ENCODE peak calls at places on chromosomes 2 and 18, in nine cellular contexts. Z, V, X, P, U, H, F, O and Y are unnamed samples.
A peak's percentile ranks its signal among the peaks of the same experiment; 100 is the strongest.

GRCh38 chr2:231946241-231946814 is 15.2 kb upstream of the DIS3L2 start:
- DNase-seq in Z (no peak), V (no peak), X (no peak), P (no peak), U (no peak), H (no peak), F (no peak), O (no peak), Y (no peak)

GRCh38 chr18:11976882-11977281 is 4.4 kb upstream of the IMPA2 start:
- DNase-seq in Z (peak; percentile 39), V (no peak), X (no peak), P (no peak), U (peak; percentile 45), H (no peak), F (peak; percentile 39), O (no peak), Y (no peak)

GRCh38 chr18:74197705-74198341 is 49.5 kb downstream of the TIMM21 start:
- DNase-seq in Z (no peak), V (no peak), X (no peak), P (peak; percentile 49), U (no peak), H (no peak), F (no peak), O (no peak), Y (no peak)

GRCh38 chr2:26608557-26608956 is 32.6 kb downstream of the CIB4 start:
- DNase-seq in Z (no peak), V (no peak), X (no peak), P (no peak), U (no peak), H (peak; percentile 58), F (no peak), O (no peak), Y (no peak)

GRCh38 chr2:47041065-47041464 is 114.0 kb downstream of the STPG4 start:
- DNase-seq in Z (no peak), V (peak; percentile 42), X (no peak), P (no peak), U (no peak), H (no peak), F (no peak), O (no peak), Y (no peak)

GRCh38 chr2:57407742-57408343 is 638.8 kb upstream of the VRK2 start:
- DNase-seq in Z (no peak), V (no peak), X (no peak), P (no peak), U (no peak), H (no peak), F (no peak), O (no peak), Y (no peak)

GRCh38 chr2:33336036-33336625 is 140.3 kb upstream of the RASGRP3 start:
- DNase-seq in Z (no peak), V (no peak), X (no peak), P (no peak), U (no peak), H (no peak), F (no peak), O (no peak), Y (no peak)

GRCh38 chr2:61720911-61721310 is 132.9 kb downstream of the FAM161A start:
- DNase-seq in Z (no peak), V (no peak), X (no peak), P (no peak), U (no peak), H (no peak), F (peak; percentile 69), O (no peak), Y (no peak)

GRCh38 chr2:1632006-1632348 is 112.3 kb downstream of the PXDN start:
- DNase-seq in Z (peak; percentile 88), V (no peak), X (no peak), P (no peak), U (no peak), H (no peak), F (peak; percentile 81), O (no peak), Y (no peak)

GRCh38 chr2:186518945-186519344 is 32.9 kb downstream of the ZC3H15 start:
- DNase-seq in Z (peak; percentile 90), V (no peak), X (no peak), P (no peak), U (peak; percentile 51), H (no peak), F (peak; percentile 81), O (no peak), Y (no peak)

GRCh38 chr2:137185378-137186078 is 420.2 kb downstream of the THSD7B start:
- DNase-seq in Z (peak; percentile 61), V (no peak), X (no peak), P (no peak), U (no peak), H (no peak), F (peak; percentile 39), O (no peak), Y (no peak)

GRCh38 chr18:23903971-23904370 is 110.6 kb upstream of the TTC39C start:
- DNase-seq in Z (no peak), V (no peak), X (no peak), P (no peak), U (no peak), H (no peak), F (no peak), O (no peak), Y (no peak)

GRCh38 chr2:62495777-62496176 is 10.2 kb downstream of the TMEM17 start:
- DNase-seq in Z (no peak), V (no peak), X (no peak), P (no peak), U (no peak), H (no peak), F (no peak), O (no peak), Y (peak; percentile 35)

GRCh38 chr18:46950064-46950656 is 32.8 kb downstream of the KATNAL2 start:
- DNase-seq in Z (no peak), V (peak; percentile 32), X (peak; percentile 60), P (no peak), U (peak; percentile 9), H (no peak), F (peak; percentile 36), O (no peak), Y (no peak)

GRCh38 chr18:39841133-39842041 is 2113.6 kb upstream of the PIK3C3 start:
- DNase-seq in Z (peak; percentile 67), V (peak; percentile 64), X (no peak), P (peak; percentile 74), U (peak; percentile 62), H (peak; percentile 74), F (peak; percentile 39), O (no peak), Y (peak; percentile 82)

GRCh38 chr2:8408560-8409460 is 273.0 kb upstream of the ID2 start:
- DNase-seq in Z (no peak), V (no peak), X (peak; percentile 71), P (no peak), U (no peak), H (no peak), F (no peak), O (no peak), Y (peak; percentile 35)

GRCh38 chr18:45993441-45993840 is 26.3 kb upstream of the EPG5 start:
- DNase-seq in Z (peak; percentile 89), V (no peak), X (no peak), P (peak; percentile 23), U (no peak), H (no peak), F (peak; percentile 59), O (no peak), Y (no peak)

DNA sequence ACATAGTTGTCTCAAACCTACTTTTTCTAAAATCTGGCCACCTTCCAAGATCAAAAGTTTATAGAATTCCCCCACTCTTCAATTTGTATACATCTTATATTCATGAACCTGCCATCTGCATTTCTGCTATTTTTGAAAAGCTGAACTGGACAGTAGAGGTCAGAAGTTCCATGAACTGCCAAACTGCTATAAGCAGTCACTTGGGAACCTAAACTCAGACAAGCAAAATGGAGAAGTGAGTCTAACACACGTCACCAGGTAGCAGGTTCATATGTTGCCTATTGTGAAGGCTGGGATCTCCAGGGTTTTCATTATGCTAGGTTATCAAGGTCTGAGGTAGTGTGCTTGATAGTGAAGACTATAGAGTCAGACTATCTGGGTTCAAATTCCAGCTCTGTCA is 2.0 kb upstream of the MYO1B start:
- DNase-seq in Z (no peak), V (no peak), X (no peak), P (no peak), U (no peak), H (no peak), F (no peak), O (no peak), Y (no peak)
- TF ChIP-seq CTCF in Z (no peak), V (no peak), X (no peak), P (no peak), U (no peak), H (no peak), F (no peak), O (no peak), Y (no peak)

GRCh38 chr2:64941143-64941542 is 48.1 kb upstream of the SLC1A4 start:
- DNase-seq in Z (no peak), V (no peak), X (no peak), P (no peak), U (no peak), H (no peak), F (no peak), O (no peak), Y (no peak)
- TF ChIP-seq CTCF in Z (no peak), V (no peak), X (no peak), P (no peak), U (no peak), H (no peak), F (no peak), O (no peak), Y (no peak)

DNA sequence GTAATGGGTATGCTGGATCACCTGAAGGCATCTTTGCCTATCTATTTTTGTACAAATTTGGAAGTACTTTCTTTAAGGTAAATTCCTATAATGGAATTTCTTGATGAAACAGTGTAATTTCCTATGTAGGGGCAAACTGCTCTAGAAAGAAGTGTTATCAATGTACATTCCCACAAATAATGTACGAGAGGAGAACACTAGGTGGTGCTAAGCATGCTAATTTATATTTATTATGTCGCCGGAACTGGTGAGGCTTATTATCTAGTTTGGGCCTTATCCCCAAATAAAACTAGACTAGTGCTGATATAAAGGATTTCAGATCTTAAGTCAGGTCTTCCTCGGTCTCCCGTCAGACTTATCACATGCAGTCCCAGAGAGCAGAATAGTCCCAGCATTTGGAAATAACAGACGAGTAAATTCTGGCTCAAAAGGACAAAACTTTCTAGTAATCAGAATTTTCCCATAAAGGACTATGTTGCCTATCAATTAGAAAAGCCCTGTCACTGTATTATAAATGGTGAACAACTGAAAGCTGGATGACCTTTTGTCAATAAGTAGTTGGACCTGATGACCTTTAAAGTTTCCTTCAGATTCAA is 86.9 kb upstream of the RBBP8 start:
- DNase-seq in Z (peak; percentile 47), V (peak; percentile 45), X (no peak), P (no peak), U (peak; percentile 21), H (no peak), F (peak; percentile 64), O (no peak), Y (no peak)
- TF ChIP-seq CTCF in Z (peak; percentile 59), V (peak; percentile 59), X (peak; percentile 56), P (peak; percentile 31), U (peak; percentile 47), H (peak; percentile 61), F (peak; percentile 43), O (peak; percentile 42), Y (peak; percentile 45)

DNA sequence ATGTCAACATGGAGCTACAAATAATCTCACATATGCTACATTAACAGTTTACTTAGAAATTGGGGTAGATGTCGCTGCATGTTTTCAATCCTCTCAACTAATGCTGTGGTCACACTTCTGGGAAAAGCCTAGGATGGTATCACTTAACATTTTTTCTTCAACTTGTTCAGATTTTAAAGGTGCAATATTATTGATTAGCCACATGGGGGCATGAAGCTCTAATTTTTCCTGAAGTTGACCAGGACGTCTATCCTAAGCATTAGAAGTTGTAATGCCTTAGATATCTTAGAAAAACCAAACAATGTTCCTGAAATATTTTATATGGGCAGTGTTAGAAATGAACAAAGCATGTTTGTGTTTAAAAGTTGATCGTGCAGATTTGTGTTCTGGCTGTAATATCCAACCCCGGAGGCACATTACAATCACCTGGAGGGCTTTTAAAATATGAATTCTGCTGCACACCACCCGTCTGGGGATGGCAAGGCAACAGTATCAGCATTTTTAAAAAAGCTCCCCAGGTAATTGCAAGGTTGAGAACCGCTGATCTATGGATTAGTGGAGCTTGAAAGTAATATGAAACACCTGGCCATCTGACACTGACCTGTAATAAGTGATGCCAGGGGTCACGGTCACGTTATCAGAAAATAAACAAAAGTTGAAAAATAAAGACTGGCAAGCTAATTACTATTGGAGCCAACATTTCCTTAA is 100.4 kb upstream of the LMAN1 start:
- DNase-seq in Z (peak; percentile 50), V (peak; percentile 52), X (peak; percentile 49), P (no peak), U (peak; percentile 30), H (no peak), F (peak; percentile 50), O (no peak), Y (no peak)
- TF ChIP-seq CTCF in Z (peak; percentile 50), V (peak; percentile 52), X (peak; percentile 69), P (no peak), U (peak; percentile 56), H (peak; percentile 83), F (peak; percentile 44), O (peak; percentile 60), Y (peak; percentile 70)